ENCODE peak calls at places on chromosomes 3 and 15, in five cellular contexts. One of them, this sample, is unnamed.

GRCh38 chr3:38554127-38554827 is 58.1 kb downstream of the EXOG start:
- DNase-seq in NB4: no peak
- DNase-seq in nephron progenitor cell: no peak
- DNase-seq in psoas muscle: no peak
- DNase-seq in naive thymus-derived CD8-positive, alpha-beta T cell: peak; percentile 50
- DNase-seq in this sample: no peak

GRCh38 chr15:67839358-67839928 is 402 bp downstream of the RNU6-1 start:
- DNase-seq in NB4: peak; percentile 68
- DNase-seq in nephron progenitor cell: no peak
- DNase-seq in psoas muscle: no peak
- DNase-seq in naive thymus-derived CD8-positive, alpha-beta T cell: peak; percentile 73
- DNase-seq in this sample: no peak

GRCh38 chr15:90184119-90184785 is 16.9 kb upstream of the SEMA4B start:
- DNase-seq in NB4: no peak
- DNase-seq in nephron progenitor cell: peak; percentile 52
- DNase-seq in psoas muscle: peak; percentile 86
- DNase-seq in naive thymus-derived CD8-positive, alpha-beta T cell: no peak
- DNase-seq in this sample: peak; percentile 51

GRCh38 chr3:169879013-169879412 is 9.3 kb upstream of the LRRC31 start:
- DNase-seq in NB4: no peak
- DNase-seq in nephron progenitor cell: no peak
- DNase-seq in psoas muscle: no peak
- DNase-seq in naive thymus-derived CD8-positive, alpha-beta T cell: no peak
- DNase-seq in this sample: no peak

GRCh38 chr3:2544212-2544611 is 445.5 kb downstream of the CNTN4 start:
- DNase-seq in NB4: no peak
- DNase-seq in nephron progenitor cell: no peak
- DNase-seq in psoas muscle: no peak
- DNase-seq in naive thymus-derived CD8-positive, alpha-beta T cell: no peak
- DNase-seq in this sample: no peak

GRCh38 chr15:62691008-62691407 is 351.5 kb upstream of the TPM1 start:
- DNase-seq in NB4: no peak
- DNase-seq in nephron progenitor cell: no peak
- DNase-seq in psoas muscle: no peak
- DNase-seq in naive thymus-derived CD8-positive, alpha-beta T cell: no peak
- DNase-seq in this sample: no peak

GRCh38 chr15:78088773-78089080 is 3.6 kb upstream of the SH2D7 start:
- DNase-seq in NB4: no peak
- DNase-seq in nephron progenitor cell: no peak
- DNase-seq in psoas muscle: no peak
- DNase-seq in naive thymus-derived CD8-positive, alpha-beta T cell: no peak
- DNase-seq in this sample: no peak

GRCh38 chr3:195544634-195545033 is 1.5 kb upstream of the PPP1R2 start:
- DNase-seq in NB4: no peak
- DNase-seq in nephron progenitor cell: no peak
- DNase-seq in psoas muscle: peak; percentile 45
- DNase-seq in naive thymus-derived CD8-positive, alpha-beta T cell: no peak
- DNase-seq in this sample: no peak

GRCh38 chr3:52234516-52235447 is 4.2 kb downstream of the TWF2 start:
- DNase-seq in NB4: no peak
- DNase-seq in nephron progenitor cell: no peak
- DNase-seq in psoas muscle: peak; percentile 50
- DNase-seq in naive thymus-derived CD8-positive, alpha-beta T cell: peak; percentile 21
- DNase-seq in this sample: no peak

GRCh38 chr15:95912280-95912625 is 418.2 kb upstream of the NR2F2 start:
- DNase-seq in NB4: no peak
- DNase-seq in nephron progenitor cell: no peak
- DNase-seq in psoas muscle: no peak
- DNase-seq in naive thymus-derived CD8-positive, alpha-beta T cell: no peak
- DNase-seq in this sample: no peak

GRCh38 chr3:78494831-78495230 is 1273.0 kb downstream of the ROBO1 start:
- DNase-seq in NB4: no peak
- DNase-seq in nephron progenitor cell: no peak
- DNase-seq in psoas muscle: no peak
- DNase-seq in naive thymus-derived CD8-positive, alpha-beta T cell: no peak
- DNase-seq in this sample: no peak

GRCh38 chr3:132404276-132404675 is 13.0 kb upstream of the DNAJC13 start:
- DNase-seq in NB4: peak; percentile 66
- DNase-seq in nephron progenitor cell: no peak
- DNase-seq in psoas muscle: no peak
- DNase-seq in naive thymus-derived CD8-positive, alpha-beta T cell: no peak
- DNase-seq in this sample: no peak

GRCh38 chr3:53731934-53732624 is 114.1 kb downstream of the CHDH start:
- DNase-seq in NB4: no peak
- DNase-seq in nephron progenitor cell: no peak
- DNase-seq in psoas muscle: no peak
- DNase-seq in naive thymus-derived CD8-positive, alpha-beta T cell: no peak
- DNase-seq in this sample: no peak

GRCh38 chr15:38650936-38651327 is 86.3 kb upstream of the RASGRP1 start:
- DNase-seq in NB4: no peak
- DNase-seq in nephron progenitor cell: no peak
- DNase-seq in psoas muscle: no peak
- DNase-seq in naive thymus-derived CD8-positive, alpha-beta T cell: no peak
- DNase-seq in this sample: no peak

GRCh38 chr15:38058596-38059075 is 124.2 kb downstream of the TMCO5A start:
- DNase-seq in NB4: no peak
- DNase-seq in nephron progenitor cell: no peak
- DNase-seq in psoas muscle: no peak
- DNase-seq in naive thymus-derived CD8-positive, alpha-beta T cell: no peak
- DNase-seq in this sample: no peak

GRCh38 chr3:38157562-38157961 is 7.8 kb upstream of the OXSR1 start:
- DNase-seq in NB4: no peak
- DNase-seq in nephron progenitor cell: no peak
- DNase-seq in psoas muscle: no peak
- DNase-seq in naive thymus-derived CD8-positive, alpha-beta T cell: no peak
- DNase-seq in this sample: no peak

GRCh38 chr3:32276279-32276841 is 37.9 kb downstream of the CMTM8 start:
- DNase-seq in NB4: peak; percentile 83
- DNase-seq in nephron progenitor cell: no peak
- DNase-seq in psoas muscle: no peak
- DNase-seq in naive thymus-derived CD8-positive, alpha-beta T cell: no peak
- DNase-seq in this sample: no peak

GRCh38 chr3:126056681-126057546 is 27.0 kb downstream of the SLC41A3 start:
- DNase-seq in NB4: no peak
- DNase-seq in nephron progenitor cell: no peak
- DNase-seq in psoas muscle: peak; percentile 77
- DNase-seq in naive thymus-derived CD8-positive, alpha-beta T cell: no peak
- DNase-seq in this sample: no peak